ENCODE peak calls at places on chromosomes 3 and 15, in seven cellular contexts. O, A, U, B, M, T and H are unnamed samples.

GRCh38 chr3:177889158-177889557 is 647.1 kb upstream of the KCNMB2 start:
- DNase-seq in O (no peak), A (no peak), U (no peak), B (peak; percentile 64), M (no peak), T (no peak), H (no peak)

GRCh38 chr3:120496278-120496975 is 45.6 kb upstream of the FSTL1 start:
- DNase-seq in O (no peak), A (no peak), U (no peak), B (peak; percentile 78), M (no peak), T (no peak), H (no peak)

GRCh38 chr15:41597787-41598186 is 38.8 kb downstream of the TYRO3 start:
- DNase-seq in O (no peak), A (no peak), U (no peak), B (no peak), M (no peak), T (no peak), H (no peak)

GRCh38 chr15:74200394-74200793 is 2.2 kb downstream of the STRA6 start:
- DNase-seq in O (peak; percentile 85), A (no peak), U (no peak), B (peak; percentile 75), M (no peak), T (peak; percentile 81), H (no peak)

GRCh38 chr3:80040113-80040512 is 272.3 kb upstream of the ROBO1 start:
- DNase-seq in O (no peak), A (no peak), U (no peak), B (peak; percentile 30), M (no peak), T (no peak), H (no peak)

GRCh38 chr15:58401991-58402649 is 29.7 kb upstream of the LIPC start:
- DNase-seq in O (no peak), A (no peak), U (no peak), B (no peak), M (no peak), T (no peak), H (no peak)

GRCh38 chr3:149152420-149152819 is 23.0 kb downstream of the HPS3 start:
- DNase-seq in O (no peak), A (no peak), U (no peak), B (peak; percentile 76), M (no peak), T (no peak), H (no peak)

GRCh38 chr3:44924102-44925084 is 50.0 kb downstream of the TGM4 start:
- DNase-seq in O (no peak), A (no peak), U (no peak), B (peak; percentile 29), M (no peak), T (no peak), H (no peak)

GRCh38 chr3:146590521-146590920 is 14.6 kb downstream of the PLSCR5 start:
- DNase-seq in O (no peak), A (no peak), U (no peak), B (no peak), M (no peak), T (no peak), H (no peak)

GRCh38 chr3:177948716-177949422 is 587.4 kb upstream of the KCNMB2 start:
- DNase-seq in O (no peak), A (no peak), U (no peak), B (no peak), M (no peak), T (no peak), H (no peak)

GRCh38 chr3:60841355-60841754 is 409.9 kb downstream of the FHIT start:
- DNase-seq in O (no peak), A (no peak), U (no peak), B (peak; percentile 82), M (no peak), T (no peak), H (no peak)

GRCh38 chr3:297585-297984 is 101.0 kb downstream of the CHL1 start:
- DNase-seq in O (no peak), A (no peak), U (no peak), B (no peak), M (no peak), T (no peak), H (no peak)

GRCh38 chr15:78024141-78024567 is 53.4 kb downstream of the TBC1D2B start:
- DNase-seq in O (peak; percentile 55), A (peak; percentile 80), U (no peak), B (no peak), M (no peak), T (peak; percentile 91), H (no peak)

GRCh38 chr3:131544557-131544956 is 41.8 kb upstream of the MRPL3 start:
- DNase-seq in O (no peak), A (no peak), U (no peak), B (no peak), M (no peak), T (no peak), H (no peak)

GRCh38 chr3:14208977-14209394 is 30.4 kb downstream of the LSM3 start:
- DNase-seq in O (no peak), A (no peak), U (no peak), B (peak; percentile 23), M (no peak), T (no peak), H (no peak)

GRCh38 chr15:31262143-31262530 is 64.5 kb upstream of the KLF13 start:
- DNase-seq in O (no peak), A (peak; percentile 16), U (no peak), B (no peak), M (no peak), T (peak; percentile 55), H (no peak)

GRCh38 chr3:24682141-24682547 is 187.5 kb upstream of the THRB start:
- DNase-seq in O (no peak), A (no peak), U (no peak), B (peak; percentile 57), M (no peak), T (no peak), H (no peak)

DNA sequence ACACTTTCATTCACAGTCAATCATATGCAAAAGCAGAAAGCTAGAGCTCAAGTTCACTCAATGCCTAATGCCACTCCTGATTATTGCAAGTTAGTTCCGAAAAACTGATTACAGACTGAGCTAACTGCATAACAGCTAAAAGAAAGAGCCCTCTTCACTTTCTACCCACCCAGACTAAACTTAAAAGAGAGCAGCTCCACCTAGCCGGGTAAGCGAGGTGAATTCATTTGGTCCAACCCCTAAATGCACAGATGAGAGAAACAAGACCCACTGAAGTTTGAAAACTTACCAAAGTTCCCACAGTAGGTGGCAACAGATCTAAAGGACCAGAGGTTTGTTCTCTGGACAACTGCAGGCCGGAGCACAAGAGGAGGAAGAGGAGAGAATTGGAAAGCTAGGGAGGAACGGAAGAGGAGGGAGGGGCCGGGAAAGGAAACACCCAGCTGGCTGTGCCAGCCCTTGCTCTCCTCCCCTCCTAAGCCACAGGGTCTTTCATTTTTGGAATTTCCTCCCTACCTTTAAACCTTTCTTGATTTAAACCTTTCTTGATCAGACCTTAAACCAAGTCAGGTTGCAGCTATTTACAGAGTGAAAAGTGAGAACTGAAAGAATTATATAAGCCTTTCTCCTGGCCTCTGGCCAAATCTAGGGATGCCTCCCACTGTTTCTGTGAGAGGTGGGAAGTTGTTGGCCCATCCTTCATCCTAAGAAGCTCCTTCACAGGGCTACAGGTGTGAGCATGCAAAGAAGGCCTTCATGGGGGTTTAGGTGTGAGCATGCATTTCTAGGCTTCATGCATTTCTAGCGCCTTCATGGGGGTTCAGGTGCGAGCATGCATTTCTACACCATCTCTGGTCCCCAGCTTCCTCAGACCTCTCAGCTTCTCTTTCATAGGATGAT is 114.7 kb upstream of the LMOD3 start:
- DNase-seq in O (no peak), A (no peak), U (no peak), B (no peak), M (no peak), T (no peak), H (no peak)
- H3K4me3 ChIP-seq in O (no peak overlapping the region), A (no peak overlapping the region), U (no peak overlapping the region), B (no peak overlapping the region), M (no peak overlapping the region), T (peak overlapping the region; percentile 57), H (no peak overlapping the region)

GRCh38 chr3:16884084-16884747 is 539 bp upstream of the PLCL2 start:
- DNase-seq in O (peak; percentile 54), A (no peak), U (peak; percentile 73), B (no peak), M (peak; percentile 82), T (peak; percentile 86), H (peak; percentile 54)

GRCh38 chr3:16885588-16885903 is 791 bp downstream of the PLCL2 start:
- DNase-seq in O (no peak), A (no peak), U (no peak), B (no peak), M (no peak), T (no peak), H (no peak)

GRCh38 chr3:16887130-16887529 is 2.4 kb downstream of the PLCL2 start:
- DNase-seq in O (no peak), A (no peak), U (no peak), B (no peak), M (no peak), T (no peak), H (no peak)

GRCh38 chr3:16884748-16885587 is at the start of gene PLCL2:
- DNase-seq in O (peak; percentile 35), A (no peak), U (peak; percentile 32), B (no peak), M (peak; percentile 63), T (peak; percentile 85), H (peak; percentile 54)

GRCh38 chr3:16885948-16886683 is 1.4 kb downstream of the PLCL2 start:
- DNase-seq in O (no peak), A (no peak), U (no peak), B (no peak), M (no peak), T (no peak), H (no peak)
- H3K4me3 ChIP-seq in O (peak overlapping the region; percentile 89), A (peak overlapping the region; percentile 91), U (no peak overlapping the region), B (peak overlapping the region; percentile 81), M (peak overlapping the region; percentile 86), T (peak overlapping the region; percentile 98), H (peak overlapping the region; percentile 81)

DNA sequence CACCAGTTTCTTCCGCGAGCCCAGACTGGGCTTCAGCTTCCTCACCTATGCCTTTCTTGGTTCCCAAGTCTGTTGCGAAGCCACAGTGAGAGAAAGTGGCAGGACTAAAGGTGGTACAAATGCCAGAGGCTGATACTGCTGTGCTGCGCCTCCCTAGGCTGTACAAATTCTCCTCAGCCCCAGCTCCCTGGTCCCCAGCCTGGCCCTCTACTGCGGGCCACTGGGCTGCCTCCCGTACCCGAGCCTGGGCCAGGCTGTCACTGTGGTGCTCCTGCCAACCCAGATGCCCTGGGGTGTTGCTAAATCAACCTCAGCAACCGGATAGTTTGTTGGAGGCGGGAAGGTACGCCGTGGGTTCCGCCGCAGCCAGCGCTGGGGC is 352 bp upstream of the TEX264 start:
- DNase-seq in O (no peak), A (no peak), U (no peak), B (no peak), M (no peak), T (no peak), H (no peak)
- H3K4me3 ChIP-seq in O (peak overlapping the region; percentile 38), A (peak overlapping the region; percentile 66), U (peak overlapping the region; percentile 80), B (peak overlapping the region; percentile 88), M (peak overlapping the region; percentile 97), T (peak overlapping the region; percentile 47), H (peak overlapping the region; percentile 90)

DNA sequence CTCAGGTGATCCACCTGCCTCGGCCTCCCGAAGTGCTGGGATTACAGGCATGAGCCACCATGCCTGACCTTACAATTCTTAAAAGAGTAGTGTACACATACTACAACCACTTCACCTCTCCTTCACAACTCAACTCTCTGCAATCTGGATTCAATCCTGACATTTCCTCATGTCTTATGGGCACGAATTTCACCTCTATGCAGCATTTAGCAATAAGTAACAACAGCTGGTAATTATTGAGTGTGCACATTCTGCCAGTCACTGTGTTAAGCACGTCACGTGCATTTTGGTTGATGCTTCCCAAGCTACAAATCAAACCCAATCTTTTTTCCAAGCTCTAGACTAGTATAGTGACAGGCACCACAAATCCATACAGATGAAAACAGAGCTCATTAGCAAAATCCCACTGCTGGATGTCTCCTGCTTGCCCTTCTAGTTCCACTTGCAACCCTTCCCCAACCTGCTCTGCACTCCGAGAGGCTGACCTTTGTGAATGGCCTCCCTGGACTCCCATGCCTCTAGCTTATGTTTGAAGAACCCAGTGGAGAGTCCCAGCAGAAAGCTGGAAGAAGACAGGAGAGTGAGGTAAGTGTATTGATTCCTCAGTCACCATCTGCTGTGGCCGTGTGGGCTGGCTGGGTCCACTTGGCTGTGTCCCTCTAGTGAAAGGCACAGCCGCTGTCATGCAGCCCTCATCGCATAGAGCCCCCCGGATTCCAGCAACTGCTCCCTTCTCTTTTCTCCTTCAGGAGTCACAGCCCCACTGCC is 176.5 kb downstream of the MEX3B start:
- DNase-seq in O (no peak), A (no peak), U (no peak), B (no peak), M (no peak), T (no peak), H (no peak)
- H3K4me3 ChIP-seq in O (no peak overlapping the region), A (no peak overlapping the region), U (peak overlapping the region; percentile 27), B (no peak overlapping the region), M (no peak overlapping the region), T (no peak overlapping the region), H (no peak overlapping the region)